ENCODE peak calls at places on chromosomes 1 and 21, in nine cellular contexts. A is right cardiac atrium, P is adipocyte, C is colonic mucosa, T is cardiac muscle cell, D is RWPE2, W is neural progenitor cell, F is Peyer's patch, R is adrenal gland. V is an unnamed sample.

GRCh38 chr1:19398309-19398760 is 86.2 kb downstream of the SLC66A1 start:
- DNase-seq in A (no peak), P (peak; percentile 93), C (no peak), T (peak; percentile 94), D (no peak), W (no peak), F (no peak), R (no peak), V (no peak)

GRCh38 chr1:216700779-216701178 is 22.4 kb downstream of the ESRRG start:
- DNase-seq in A (no peak), P (no peak), C (no peak), T (no peak), D (no peak), W (no peak), F (no peak), R (no peak), V (no peak)

GRCh38 chr1:31878018-31878417 is 60.1 kb downstream of the PTP4A2 start:
- DNase-seq in A (peak; percentile 27), P (no peak), C (no peak), T (peak; percentile 29), D (no peak), W (no peak), F (no peak), R (no peak), V (no peak)

GRCh38 chr1:216670118-216670870 is 52.9 kb downstream of the ESRRG start:
- DNase-seq in A (no peak), P (peak; percentile 69), C (no peak), T (peak; percentile 22), D (no peak), W (no peak), F (no peak), R (no peak), V (no peak)

GRCh38 chr1:7424352-7424890 is 346.7 kb upstream of the VAMP3 start:
- DNase-seq in A (no peak), P (no peak), C (no peak), T (peak; percentile 30), D (peak; percentile 19), W (no peak), F (no peak), R (no peak), V (peak; percentile 21)

GRCh38 chr21:25508364-25508763 is 98.9 kb downstream of the MRPL39 start:
- DNase-seq in A (no peak), P (no peak), C (no peak), T (no peak), D (no peak), W (no peak), F (no peak), R (no peak), V (no peak)

GRCh38 chr21:33643658-33644311 is 1.5 kb downstream of the ITSN1 start:
- DNase-seq in A (no peak), P (peak; percentile 52), C (no peak), T (peak; percentile 34), D (no peak), W (peak; percentile 68), F (no peak), R (no peak), V (no peak)

GRCh38 chr1:1246230-1246600 is 307 bp downstream of the C1QTNF12 start:
- DNase-seq in A (no peak), P (no peak), C (no peak), T (no peak), D (no peak), W (no peak), F (no peak), R (no peak), V (no peak)

GRCh38 chr1:165056914-165057313 is 299.6 kb downstream of the LMX1A start:
- DNase-seq in A (no peak), P (no peak), C (no peak), T (no peak), D (no peak), W (no peak), F (no peak), R (no peak), V (no peak)

GRCh38 chr1:63042278-63042677 is 258.3 kb downstream of the ATG4C start:
- DNase-seq in A (no peak), P (no peak), C (no peak), T (no peak), D (no peak), W (peak; percentile 36), F (no peak), R (no peak), V (no peak)

GRCh38 chr1:225364439-225364838 is 63.4 kb downstream of the LBR start:
- DNase-seq in A (no peak), P (no peak), C (no peak), T (no peak), D (no peak), W (no peak), F (no peak), R (no peak), V (no peak)

GRCh38 chr21:36830041-36830440 is 131.1 kb downstream of the SIM2 start:
- DNase-seq in A (no peak), P (no peak), C (no peak), T (no peak), D (no peak), W (no peak), F (no peak), R (no peak), V (no peak)

GRCh38 chr1:166087734-166088571 is 78.8 kb downstream of the FAM78B start:
- DNase-seq in A (no peak), P (no peak), C (no peak), T (no peak), D (no peak), W (no peak), F (no peak), R (no peak), V (no peak)

GRCh38 chr1:237901284-237901870 is 10.7 kb upstream of the ZP4 start:
- DNase-seq in A (peak; percentile 30), P (no peak), C (no peak), T (peak; percentile 1), D (no peak), W (peak; percentile 32), F (no peak), R (peak; percentile 53), V (no peak)

GRCh38 chr1:243244420-243244819 is 10.7 kb downstream of the CEP170 start:
- DNase-seq in A (no peak), P (no peak), C (no peak), T (no peak), D (no peak), W (no peak), F (no peak), R (no peak), V (no peak)
- H3K9me3 ChIP-seq in A (no peaks in the 10 kb centered on the region), P (no peaks in the 10 kb centered on the region), C (no peaks in the 10 kb centered on the region), T (no peaks in the 10 kb centered on the region), D (no peaks in the 10 kb centered on the region), W (no peaks in the 10 kb centered on the region), F (no peaks in the 10 kb centered on the region), R (no peaks in the 10 kb centered on the region), V (no peaks in the 10 kb centered on the region)

GRCh38 chr21:41359289-41359688 is 2.5 kb upstream of the MX2 start:
- DNase-seq in A (no peak), P (no peak), C (no peak), T (no peak), D (no peak), W (peak; percentile 20), F (peak; percentile 48), R (no peak), V (peak; percentile 36)

GRCh38 chr21:41362605-41363369 is 960 bp downstream of the MX2 start:
- DNase-seq in A (no peak), P (no peak), C (no peak), T (no peak), D (no peak), W (no peak), F (peak; percentile 52), R (no peak), V (no peak)

GRCh38 chr21:41361786-41362604 is at the start of gene MX2:
- DNase-seq in A (peak; percentile 88), P (peak; percentile 81), C (peak; percentile 61), T (peak; percentile 93), D (no peak), W (no peak), F (peak; percentile 75), R (peak; percentile 25), V (peak; percentile 66)

GRCh38 chr21:41360072-41360821 is 1.6 kb upstream of the MX2 start:
- DNase-seq in A (peak; percentile 80), P (peak; percentile 64), C (peak; percentile 65), T (peak; percentile 83), D (no peak), W (peak; percentile 50), F (peak; percentile 89), R (no peak), V (no peak)

GRCh38 chr21:41361053-41361785 is 608 bp upstream of the MX2 start:
- DNase-seq in A (no peak), P (no peak), C (no peak), T (peak; percentile 3), D (no peak), W (no peak), F (peak; percentile 72), R (no peak), V (no peak)
- H3K4me3 ChIP-seq in A (no peak overlapping the region), P (peak overlapping the region; percentile 79), C (peak overlapping the region; percentile 27), T (no peak overlapping the region), D (no peak overlapping the region), W (no peak overlapping the region), F (peak overlapping the region; percentile 40), R (no peak overlapping the region), V (peak overlapping the region; percentile 29)

GRCh38 chr21:18477059-18477458 is 73.5 kb upstream of the TMPRSS15 start:
- DNase-seq in A (no peak), P (no peak), C (no peak), T (no peak), D (no peak), W (no peak), F (no peak), R (no peak), V (no peak)

DNA sequence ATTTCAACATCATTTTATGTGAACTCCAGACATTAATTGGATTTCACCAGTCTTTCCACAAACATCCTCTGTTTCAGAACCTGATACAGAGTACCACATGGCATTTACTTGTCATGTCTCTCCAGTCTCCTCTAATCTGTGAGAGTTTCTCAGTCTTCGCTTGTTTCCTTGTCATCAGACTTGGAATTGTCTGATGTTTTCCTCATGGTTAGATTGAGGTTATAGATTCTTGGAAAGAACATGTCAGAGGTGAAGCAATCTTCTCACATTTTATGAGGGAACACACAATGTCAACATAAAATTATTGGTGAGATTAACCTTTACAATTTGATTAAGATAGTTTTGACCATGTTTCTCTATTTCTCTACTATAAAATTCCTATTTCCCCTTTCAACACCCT is 74.9 kb upstream of the TMPRSS15 start:
- DNase-seq in A (no peak), P (no peak), C (no peak), T (no peak), D (no peak), W (no peak), F (no peak), R (no peak), V (no peak)
- H3K9me3 ChIP-seq in A (no peaks in the 10 kb centered on the region), P (no peaks in the 10 kb centered on the region), C (no peaks in the 10 kb centered on the region), T (no peaks in the 10 kb centered on the region), D (no peaks in the 10 kb centered on the region), W (no peaks in the 10 kb centered on the region), F (no peaks in the 10 kb centered on the region), R (no peaks in the 10 kb centered on the region), V (no peaks in the 10 kb centered on the region)

DNA sequence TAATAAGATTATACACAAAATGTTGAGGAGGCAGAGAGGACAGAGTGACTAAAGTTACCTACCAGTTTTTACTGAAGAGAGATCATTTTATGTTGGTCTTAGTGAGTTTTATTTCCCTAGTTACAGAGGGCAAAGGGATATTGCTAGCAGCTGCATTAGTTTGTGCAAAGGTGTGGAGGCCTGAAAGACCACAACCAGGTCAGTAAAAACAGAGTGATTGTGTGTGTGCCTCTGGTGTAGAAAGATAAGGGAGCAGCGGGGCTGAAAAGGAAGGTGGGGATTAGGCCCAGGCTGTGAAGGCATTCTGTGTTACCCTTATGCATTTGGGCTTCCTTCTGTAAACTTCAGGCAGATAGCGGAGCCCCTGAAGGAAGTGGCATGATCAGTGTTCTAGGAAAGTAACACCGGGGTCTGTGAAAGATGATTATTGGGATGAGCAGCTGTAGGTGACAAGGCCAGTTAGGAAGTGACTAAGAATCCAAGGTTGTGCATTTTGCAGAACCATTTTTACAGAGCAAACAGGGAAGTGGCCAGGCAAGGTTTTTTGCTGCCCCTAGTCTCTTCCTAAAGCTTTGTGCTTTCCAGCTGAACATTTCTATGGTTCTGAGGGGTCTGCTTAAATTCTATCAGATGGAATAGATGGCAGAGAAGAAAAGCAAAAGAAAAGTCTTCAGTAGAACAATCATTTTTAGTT is 3.7 kb downstream of the GADD45A start:
- DNase-seq in A (no peak), P (no peak), C (no peak), T (no peak), D (no peak), W (peak; percentile 41), F (no peak), R (no peak), V (no peak)
- H3K4me3 ChIP-seq in A (no peak overlapping the region), P (peak overlapping the region; percentile 95), C (no peak overlapping the region), T (no peak overlapping the region), D (no peak overlapping the region), W (no peak overlapping the region), F (no peak overlapping the region), R (no peak overlapping the region), V (no peak overlapping the region)